ENCODE peak calls at places on chromosomes 4 and X, in six cellular contexts. C is prostate gland, M is glutamatergic neuron, B is natural killer cell, H is HCT116, S is AG04450. N is an unnamed sample.

GRCh38 chrX:46588263-46588662 is 14.7 kb downstream of the CHST7 start:
- DNase-seq in M (no peak), C (no peak), S (no peak), B (no peak), H (no peak), N (no peak)

GRCh38 chr4:168604496-168605373 is 107.9 kb downstream of the PALLD start:
- DNase-seq in M (no peak), S (no peak), H (peak), B (no peak), C (peak), N (no peak)

GRCh38 chr4:46999584-46999983 is 6.2 kb upstream of the GABRA4 start:
- DNase-seq in M (no peak), C (no peak), H (no peak), S (peak), B (no peak), N (no peak)

GRCh38 chr4:133483600-133484246 is 334.6 kb downstream of the PCDH10 start:
- DNase-seq in M (no peak), C (no peak), H (peak), S (peak), B (no peak), N (no peak)

GRCh38 chr4:88531549-88531948 is 8.0 kb upstream of the PYURF start:
- DNase-seq in S (no peak), M (no peak), C (no peak), B (no peak), H (no peak), N (no peak)

GRCh38 chrX:45472968-45473367 is 272.3 kb upstream of the DIPK2B start:
- DNase-seq in C (no peak), H (no peak), S (peak), B (no peak), M (no peak), N (no peak)

GRCh38 chr4:98996056-98996941 is 778 bp downstream of the METAP1 start:
- DNase-seq in S (no peak), C (no peak), H (no peak), M (no peak), B (no peak), N (no peak)

GRCh38 chr4:143207555-143207954 is 22.8 kb downstream of the USP38 start:
- DNase-seq in C (no peak), M (no peak), S (no peak), B (no peak), H (no peak), N (no peak)

GRCh38 chr4:182306792-182307507 is 63.7 kb downstream of the TENM3 start:
- DNase-seq in H (no peak), C (no peak), M (no peak), S (no peak), B (no peak), N (no peak)

GRCh38 chr4:124389591-124389990 is 322.9 kb downstream of the ANKRD50 start:
- DNase-seq in C (no peak), B (no peak), H (no peak), M (no peak), S (no peak), N (no peak)

GRCh38 chr4:17613761-17614415 is 553 bp upstream of the MED28 start:
- DNase-seq in H (no peak), M (peak), C (no peak), S (peak), B (no peak), N (peak)

GRCh38 chrX:41145920-41146608 is 60.8 kb downstream of the USP9X start:
- DNase-seq in H (peak), B (no peak), M (no peak), C (no peak), S (peak), N (no peak)

GRCh38 chrX:130788786-130789581 is 114.0 kb downstream of the ENOX2 start:
- DNase-seq in H (no peak), B (no peak), C (no peak), S (no peak), M (no peak), N (no peak)

GRCh38 chr4:113474017-113474416 is 287.5 kb downstream of the CAMK2D start:
- DNase-seq in S (no peak), M (no peak), B (no peak), H (peak), C (no peak), N (no peak)

GRCh38 chr4:128517739-128518510 is 230.3 kb upstream of the PGRMC2 start:
- DNase-seq in S (peak), M (no peak), C (no peak), B (no peak), H (peak), N (no peak)

GRCh38 chr4:163535657-163536056 is 41.2 kb downstream of the TMA16 start:
- DNase-seq in H (no peak), B (no peak), M (no peak), S (no peak), C (no peak), N (no peak)

GRCh38 chr4:30757357-30757756 is 37.2 kb downstream of the PCDH7 start:
- DNase-seq in C (no peak), H (peak), B (no peak), M (no peak), S (peak), N (no peak)

GRCh38 chr4:77465271-77465670 is 140.3 kb upstream of the CXCL13 start:
- DNase-seq in B (no peak), M (no peak), C (peak), H (no peak), S (no peak), N (no peak)

GRCh38 chr4:75345436-75345835 is 168.8 kb downstream of the RCHY1 start:
- DNase-seq in S (peak), C (no peak), B (no peak), M (no peak), H (no peak), N (no peak)

GRCh38 chr4:123340381-123340701 is 56.3 kb upstream of the SPRY1 start:
- DNase-seq in M (no peak), C (no peak), S (peak), B (no peak), H (peak), N (no peak)

GRCh38 chr4:158968961-158969360 is 133.9 kb upstream of the RAPGEF2 start:
- DNase-seq in M (no peak), H (no peak), C (no peak), S (no peak), B (no peak), N (no peak)

GRCh38 chrX:16144420-16144819 is 21.1 kb downstream of the GRPR start:
- DNase-seq in C (no peak), B (no peak), S (no peak), H (no peak), M (no peak), N (no peak)

GRCh38 chr4:25914670-25915358 is 794 bp downstream of the SMIM20 start:
- DNase-seq in M (no peak), H (no peak), C (no peak), S (no peak), B (no peak), N (no peak)

GRCh38 chrX:106898462-106898861 is 4.7 kb downstream of the RIPPLY1 start:
- DNase-seq in H (no peak), M (no peak), B (no peak), S (no peak), C (no peak), N (no peak)

GRCh38 chr4:186551849-186552248 is 3.5 kb downstream of the MTNR1A start:
- DNase-seq in H (no peak), S (no peak), B (no peak), M (no peak), C (no peak), N (no peak)

GRCh38 chr4:153620352-153620751 is 63.7 kb upstream of the TLR2 start:
- DNase-seq in B (no peak), S (peak), M (no peak), C (no peak), H (no peak), N (no peak)

GRCh38 chr4:82770607-82771006 is 28.0 kb downstream of the SCD5 start:
- DNase-seq in H (no peak), M (no peak), B (no peak), S (no peak), C (no peak), N (no peak)

GRCh38 chrX:1932231-1932630 is 317.4 kb downstream of the ASMT start:
- DNase-seq in M (no peak), C (no peak), S (no peak), B (no peak), H (no peak), N (no peak)

GRCh38 chrX:2894885-2895292 is 34.2 kb downstream of the ARSD start:
- DNase-seq in H (no peak), M (no peak), B (no peak), C (peak), S (peak), N (no peak)

GRCh38 chr4:57329279-57329678 is 219.1 kb upstream of the IGFBP7 start:
- DNase-seq in C (no peak), B (no peak), S (no peak), M (no peak), H (no peak), N (no peak)

GRCh38 chr4:95248713-95249401 is 299.9 kb downstream of the UNC5C start:
- DNase-seq in M (no peak), C (no peak), B (no peak), H (peak), S (no peak), N (no peak)

GRCh38 chrX:146707781-146708180 is 101.8 kb upstream of the CXorf51B start:
- DNase-seq in S (no peak), B (no peak), C (no peak), M (no peak), H (no peak), N (no peak)

GRCh38 chr4:145487626-145488025 is 6.0 kb downstream of the SMAD1 start:
- DNase-seq in B (no peak), M (no peak), C (no peak), H (no peak), S (no peak), N (no peak)

GRCh38 chrX:7047951-7048350 is 99.6 kb upstream of the STS start:
- DNase-seq in S (no peak), C (no peak), B (no peak), M (no peak), H (no peak), N (no peak)
- TF ChIP-seq CTCF in S (no peak), C (no peak), B (no peak), M (no peak), H (no peak), N (peak)

DNA sequence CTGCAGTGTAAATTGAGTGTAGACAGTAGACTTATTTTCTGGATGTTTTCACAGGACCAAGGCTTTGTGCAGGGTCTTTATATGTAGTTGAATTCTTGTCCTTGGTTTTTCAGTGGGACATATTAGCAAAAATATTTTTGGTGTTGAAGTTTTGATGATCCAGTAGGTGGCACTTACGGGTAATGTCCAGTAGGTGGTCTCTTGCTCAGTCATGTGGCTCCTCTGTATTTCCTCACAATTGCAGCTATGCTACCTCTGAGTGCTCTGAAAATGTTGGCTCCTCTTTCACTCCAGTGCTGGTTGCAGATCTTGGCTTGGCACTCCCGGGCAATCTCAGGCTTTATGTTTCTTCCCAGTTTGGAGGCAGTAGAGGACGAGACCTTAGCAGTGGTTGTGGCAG is 419.8 kb upstream of the AMOT start:
- DNase-seq in S (no peak), C (no peak), H (peak), B (no peak), M (no peak), N (no peak)
- TF ChIP-seq CTCF in S (no peak), C (no peak), H (peak), B (no peak), M (peak), N (peak)

GRCh38 chr4:170988446-170988845 is 824.8 kb upstream of the GALNTL6 start:
- DNase-seq in M (no peak), H (no peak), C (no peak), B (no peak), S (no peak), N (no peak)

DNA sequence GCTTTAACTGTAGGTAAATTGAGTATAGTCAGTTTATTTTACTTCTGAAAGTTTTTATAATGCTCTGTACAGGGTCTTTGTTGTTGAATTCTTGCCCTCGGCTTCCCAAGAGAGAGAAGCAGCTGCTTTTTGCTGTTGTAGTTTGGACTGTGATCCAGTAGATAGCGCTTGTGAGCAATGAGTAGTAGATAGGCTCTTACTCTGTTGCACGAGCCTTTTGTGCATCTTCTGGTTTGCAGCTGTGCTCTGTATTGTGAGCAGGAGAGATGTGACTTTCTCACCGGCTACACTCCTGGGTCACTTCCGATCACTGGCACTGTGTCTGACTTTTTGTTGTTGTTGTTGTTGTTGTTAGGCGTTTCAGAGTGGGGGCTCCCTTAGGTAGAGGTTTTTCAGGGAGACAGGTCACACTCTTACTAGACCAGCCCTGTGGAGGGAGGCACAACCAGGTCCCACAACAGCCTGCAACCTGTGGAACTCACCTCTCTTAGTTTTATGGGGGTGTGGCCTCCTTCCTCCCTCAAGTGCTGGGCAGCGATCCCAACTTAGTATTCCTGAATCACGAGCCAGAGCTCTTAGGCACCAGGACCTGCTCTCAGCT is 822.1 kb upstream of the GALNTL6 start:
- DNase-seq in S (no peak), H (peak), C (no peak), M (no peak), B (no peak), N (peak)
- TF ChIP-seq CTCF in S (no peak), H (peak), C (no peak), M (peak), B (no peak), N (peak)

DNA sequence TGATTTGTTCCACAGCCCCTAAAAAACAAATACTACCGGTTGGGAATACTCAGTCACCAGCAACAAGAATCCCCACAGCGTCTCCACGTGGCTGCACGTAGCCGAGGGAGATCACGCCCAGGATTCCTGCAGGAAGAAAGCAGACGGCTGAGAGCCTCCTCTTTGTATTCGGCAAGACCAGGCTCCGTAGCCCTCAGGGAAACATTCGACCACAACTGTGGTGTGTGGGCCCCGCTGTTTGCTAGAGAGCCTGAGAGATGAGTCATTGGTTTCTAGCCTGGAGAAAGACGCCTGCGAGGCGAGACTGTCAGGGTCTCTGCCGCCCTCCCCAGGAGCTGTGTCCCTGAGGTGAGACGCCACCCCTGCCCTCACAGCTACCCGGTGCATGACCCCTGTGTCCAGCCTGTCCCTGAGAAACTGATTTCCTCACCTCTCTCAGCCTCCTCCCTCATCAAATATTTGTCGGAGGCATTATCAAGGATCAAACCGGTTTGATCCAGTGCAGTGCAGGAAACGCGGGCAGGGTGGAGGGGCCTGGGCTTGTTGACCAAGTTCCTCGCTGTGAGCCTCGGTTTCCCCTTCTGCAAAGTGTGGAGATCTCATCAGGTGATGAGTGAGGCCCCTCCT is 4.7 kb upstream of the S100P start:
- DNase-seq in M (peak), C (peak), S (peak), H (peak), B (peak), N (peak)
- TF ChIP-seq CTCF in M (no peak), C (no peak), S (no peak), H (no peak), B (no peak), N (peak)